ENCODE peak calls at places on chromosomes 12 and 14, in eight cellular contexts. Q is PC-3, T is right atrium auricular region, A is right cardiac atrium, R is PC-9, G is upper lobe of left lung, N is transverse colon, C is iPS DF 6.9. F is an unnamed sample.

GRCh38 chr12:92365333-92365732 is 219.7 kb upstream of the BTG1 start:
- DNase-seq in C (no peak), Q (no peak), N (no peak), R (no peak), T (no peak), G (no peak), A (no peak), F (no peak)

GRCh38 chr14:103094406-103095209 is at the start of gene EXOC3L4:
- DNase-seq in T (no peak), N (peak), G (no peak), Q (no peak), C (no peak), A (peak), R (no peak), F (peak)

GRCh38 chr14:104510216-104510615 is 69.3 kb upstream of the C14orf180 start:
- DNase-seq in T (no peak), A (no peak), G (no peak), Q (no peak), C (no peak), R (no peak), N (no peak), F (no peak)

GRCh38 chr12:64673490-64674169 is 63.3 kb downstream of the RASSF3 start:
- DNase-seq in C (no peak), Q (no peak), R (no peak), G (no peak), A (no peak), N (no peak), T (no peak), F (no peak)

GRCh38 chr14:77062261-77062660 is 33.8 kb upstream of the IRF2BPL start:
- DNase-seq in C (no peak), Q (no peak), N (no peak), A (no peak), T (no peak), G (no peak), R (no peak), F (no peak)

GRCh38 chr12:43653917-43654316 is 101.9 kb upstream of the ADAMTS20 start:
- DNase-seq in C (no peak), G (no peak), T (no peak), R (no peak), A (no peak), Q (no peak), N (no peak), F (no peak)

GRCh38 chr12:25985296-25985992 is 27.0 kb downstream of the RASSF8 start:
- DNase-seq in R (no peak), T (no peak), G (no peak), Q (no peak), C (no peak), N (no peak), A (no peak), F (no peak)

GRCh38 chr14:69658664-69659261 is 47.4 kb downstream of the SUSD6 start:
- DNase-seq in A (no peak), R (peak), N (no peak), G (no peak), C (no peak), T (no peak), Q (peak), F (peak)

GRCh38 chr12:76049575-76050251 is 18.1 kb upstream of the PHLDA1 start:
- DNase-seq in Q (no peak), G (no peak), C (no peak), R (no peak), N (no peak), A (no peak), T (no peak), F (no peak)

GRCh38 chr14:64878775-64879634 is 702 bp downstream of the SPTB start:
- DNase-seq in Q (no peak), G (no peak), T (no peak), C (no peak), N (peak), A (peak), R (no peak), F (no peak)

GRCh38 chr12:94867066-94867855 is 136.2 kb downstream of the NDUFA12 start:
- DNase-seq in R (no peak), G (no peak), A (no peak), N (no peak), C (no peak), T (no peak), Q (no peak), F (no peak)

GRCh38 chr12:51904951-51905471 is 2.3 kb upstream of the ACVRL1 start:
- DNase-seq in Q (no peak), N (peak), C (no peak), A (peak), T (no peak), R (no peak), G (no peak), F (no peak)

GRCh38 chr12:100128509-100128908 is 14.2 kb downstream of the BLTP3B start:
- DNase-seq in G (peak), T (no peak), C (no peak), R (no peak), N (peak), A (no peak), Q (peak), F (peak)

GRCh38 chr12:75981773-75982564 is 49.6 kb downstream of the PHLDA1 start:
- DNase-seq in G (no peak), R (no peak), T (no peak), N (no peak), Q (no peak), A (no peak), C (no peak), F (no peak)

GRCh38 chr14:65079201-65079600 is 23.1 kb downstream of the MAX start:
- DNase-seq in T (no peak), N (no peak), Q (no peak), G (no peak), R (no peak), A (no peak), C (no peak), F (no peak)

GRCh38 chr14:36428350-36428749 is 91.7 kb downstream of the NKX2-1 start:
- DNase-seq in C (no peak), A (no peak), T (no peak), N (no peak), Q (no peak), R (no peak), G (no peak), F (no peak)

GRCh38 chr12:26203167-26203566 is 7.8 kb downstream of the SSPN start:
- DNase-seq in C (no peak), T (no peak), A (no peak), Q (no peak), G (no peak), N (no peak), R (no peak), F (no peak)

GRCh38 chr12:49188205-49188915 is 520 bp downstream of the TUBA1A start:
- DNase-seq in G (peak), C (peak), N (peak), T (peak), Q (peak), R (peak), A (peak), F (peak)

GRCh38 chr14:21069388-21070082 is 569 bp upstream of the ARHGEF40 start:
- DNase-seq in N (no peak), Q (no peak), R (no peak), G (no peak), A (peak), T (no peak), C (no peak), F (no peak)

GRCh38 chr14:68807987-68808386 is 15.1 kb upstream of the ZFP36L1 start:
- DNase-seq in R (no peak), G (no peak), T (peak), A (no peak), C (no peak), N (no peak), Q (no peak), F (no peak)

GRCh38 chr14:100770605-100771120 is 44.0 kb downstream of the DLK1 start:
- DNase-seq in G (no peak), N (no peak), R (no peak), A (no peak), Q (no peak), C (no peak), T (no peak), F (no peak)

GRCh38 chr14:77347746-77348145 is 26.9 kb downstream of the GSTZ1 start:
- DNase-seq in T (no peak), Q (no peak), N (no peak), G (no peak), C (no peak), A (no peak), R (no peak), F (no peak)

GRCh38 chr12:89551747-89552146 is 25.9 kb upstream of the POC1B start:
- DNase-seq in A (no peak), C (no peak), Q (no peak), R (no peak), G (no peak), N (no peak), T (no peak), F (no peak)

GRCh38 chr14:86388216-86388615 is 858.3 kb downstream of the FLRT2 start:
- DNase-seq in G (no peak), T (no peak), Q (no peak), A (no peak), R (no peak), N (no peak), C (no peak), F (no peak)

GRCh38 chr12:52655251-52655650 is 3.2 kb upstream of the KRT2 start:
- DNase-seq in N (no peak), A (no peak), Q (peak), C (no peak), T (peak), R (no peak), G (no peak), F (no peak)

GRCh38 chr12:47225356-47225755 is 145.6 kb upstream of the AMIGO2 start:
- DNase-seq in G (no peak), T (no peak), A (no peak), N (no peak), R (no peak), Q (no peak), C (no peak), F (no peak)

GRCh38 chr12:59787610-59788009 is 191.8 kb downstream of the SLC16A7 start:
- DNase-seq in R (no peak), A (no peak), N (no peak), C (no peak), Q (no peak), G (no peak), T (no peak), F (no peak)

GRCh38 chr12:63164911-63165310 is 13.9 kb upstream of the AVPR1A start:
- DNase-seq in R (no peak), T (no peak), C (no peak), Q (no peak), G (no peak), A (no peak), N (no peak), F (no peak)

GRCh38 chr12:31225656-31226535 is 100.1 kb downstream of the SINHCAF start:
- DNase-seq in C (no peak), Q (no peak), R (no peak), T (no peak), A (peak), N (no peak), G (no peak), F (no peak)

GRCh38 chr14:95577875-95578274 is 43.0 kb downstream of the GLRX5 start:
- DNase-seq in Q (no peak), T (no peak), R (no peak), N (no peak), C (no peak), A (no peak), G (no peak), F (no peak)

GRCh38 chr12:119949145-119949544 is 39.9 kb upstream of the BICDL1 start:
- DNase-seq in N (no peak), R (no peak), C (no peak), Q (no peak), T (no peak), A (no peak), G (peak), F (no peak)

GRCh38 chr12:71746983-71747611 is 7.6 kb upstream of the RAB21 start:
- DNase-seq in N (peak), R (peak), C (peak), A (no peak), T (no peak), G (peak), Q (peak), F (peak)

GRCh38 chr14:55336691-55337090 is 65.5 kb downstream of the FBXO34 start:
- DNase-seq in T (no peak), C (no peak), A (no peak), G (no peak), N (no peak), R (no peak), Q (no peak), F (no peak)

GRCh38 chr12:30863839-30864238 is 62.7 kb upstream of the TSPAN11 start:
- DNase-seq in Q (no peak), N (no peak), T (peak), R (peak), A (no peak), G (no peak), C (no peak), F (no peak)

GRCh38 chr12:114213055-114213561 is 192.8 kb downstream of the TBX5 start:
- DNase-seq in C (no peak), Q (peak), R (no peak), A (no peak), G (no peak), T (no peak), N (no peak), F (no peak)

GRCh38 chr14:73795974-73796373 is 55.7 kb upstream of the PTGR2 start:
- DNase-seq in Q (peak), T (no peak), G (no peak), R (peak), C (no peak), N (peak), A (no peak), F (peak)

GRCh38 chr12:78585132-78585531 is 279.4 kb upstream of the SYT1 start:
- DNase-seq in G (no peak), T (no peak), A (no peak), C (no peak), R (no peak), N (no peak), Q (no peak), F (no peak)

GRCh38 chr12:16458521-16459078 is 111.2 kb downstream of the MGST1 start:
- DNase-seq in T (no peak), N (no peak), C (no peak), Q (no peak), A (no peak), G (no peak), R (no peak), F (no peak)

GRCh38 chr12:108689314-108690190 is 41.8 kb downstream of the CORO1C start:
- DNase-seq in N (peak), A (no peak), R (no peak), C (no peak), T (no peak), Q (no peak), G (peak), F (no peak)

GRCh38 chr12:108690191-108690518 is 41.2 kb downstream of the CORO1C start:
- DNase-seq in Q (no peak), R (no peak), G (no peak), C (no peak), A (no peak), T (no peak), N (no peak), F (no peak)

GRCh38 chr12:108683906-108684556 is 47.3 kb downstream of the CORO1C start:
- DNase-seq in C (no peak), Q (no peak), N (no peak), T (no peak), G (no peak), R (no peak), A (no peak), F (no peak)

GRCh38 chr12:108685469-108686247 is 45.7 kb downstream of the CORO1C start:
- DNase-seq in A (no peak), T (no peak), G (no peak), R (no peak), N (no peak), Q (no peak), C (no peak), F (no peak)

DNA sequence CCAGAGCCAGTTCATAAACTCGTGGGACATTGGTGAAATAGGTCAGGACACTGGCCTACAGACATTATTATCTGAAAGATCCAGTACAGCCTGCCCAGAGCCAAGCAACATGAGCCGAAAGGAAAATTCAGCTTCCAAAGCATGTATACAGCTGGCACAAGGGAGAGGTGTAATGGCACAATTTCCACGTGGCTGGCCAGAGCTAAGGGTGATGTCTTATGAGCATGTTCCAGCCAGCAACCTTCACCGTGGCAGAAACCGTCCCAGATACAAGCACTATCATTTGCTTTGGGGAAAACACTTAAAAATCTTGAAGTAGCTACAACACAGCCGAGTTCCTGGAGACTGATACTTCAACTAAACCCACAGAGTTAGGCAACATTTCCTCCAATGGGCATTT is 44.6 kb downstream of the CORO1C start:
- DNase-seq in C (no peak), Q (no peak), A (peak), T (no peak), G (peak), N (no peak), R (no peak), F (no peak)
- H3K27ac ChIP-seq in C (no peak), Q (no peak), A (peak), T (peak), G (peak), N (peak), R (no peak), F (peak)

DNA sequence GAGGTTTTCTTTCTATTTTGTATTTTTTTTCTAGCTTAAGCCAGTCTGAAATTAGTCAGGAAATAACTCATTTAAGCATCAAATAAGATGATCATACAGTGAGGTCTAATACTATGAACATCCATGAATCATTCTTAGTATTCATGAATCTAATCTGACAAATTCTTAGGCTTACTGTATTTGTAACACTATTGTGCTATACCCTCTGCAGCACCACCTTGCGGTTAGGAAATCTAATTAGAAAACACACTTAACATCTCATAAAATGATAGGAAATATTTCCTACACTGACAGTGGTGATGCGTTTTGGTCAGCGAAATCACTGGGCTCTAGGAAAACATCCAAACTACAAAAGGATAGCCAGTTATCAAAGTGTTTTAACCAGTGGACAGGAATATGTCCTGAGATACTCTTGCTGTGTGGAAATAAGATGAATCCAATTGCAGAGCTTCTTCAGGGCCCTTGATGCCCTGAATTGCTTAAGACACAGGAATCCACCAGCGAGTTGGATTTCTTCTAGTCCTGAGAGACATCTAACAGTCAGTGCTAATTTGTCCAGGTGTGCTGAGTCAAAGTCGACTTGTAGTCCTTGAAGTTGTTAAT is 109.3 kb upstream of the MYF6 start:
- DNase-seq in Q (peak), A (no peak), T (no peak), R (no peak), C (no peak), G (no peak), N (no peak), F (peak)
- H3K27ac ChIP-seq in Q (no peak), A (no peak), T (no peak), R (no peak), C (no peak), G (no peak), N (no peak), F (no peak)

DNA sequence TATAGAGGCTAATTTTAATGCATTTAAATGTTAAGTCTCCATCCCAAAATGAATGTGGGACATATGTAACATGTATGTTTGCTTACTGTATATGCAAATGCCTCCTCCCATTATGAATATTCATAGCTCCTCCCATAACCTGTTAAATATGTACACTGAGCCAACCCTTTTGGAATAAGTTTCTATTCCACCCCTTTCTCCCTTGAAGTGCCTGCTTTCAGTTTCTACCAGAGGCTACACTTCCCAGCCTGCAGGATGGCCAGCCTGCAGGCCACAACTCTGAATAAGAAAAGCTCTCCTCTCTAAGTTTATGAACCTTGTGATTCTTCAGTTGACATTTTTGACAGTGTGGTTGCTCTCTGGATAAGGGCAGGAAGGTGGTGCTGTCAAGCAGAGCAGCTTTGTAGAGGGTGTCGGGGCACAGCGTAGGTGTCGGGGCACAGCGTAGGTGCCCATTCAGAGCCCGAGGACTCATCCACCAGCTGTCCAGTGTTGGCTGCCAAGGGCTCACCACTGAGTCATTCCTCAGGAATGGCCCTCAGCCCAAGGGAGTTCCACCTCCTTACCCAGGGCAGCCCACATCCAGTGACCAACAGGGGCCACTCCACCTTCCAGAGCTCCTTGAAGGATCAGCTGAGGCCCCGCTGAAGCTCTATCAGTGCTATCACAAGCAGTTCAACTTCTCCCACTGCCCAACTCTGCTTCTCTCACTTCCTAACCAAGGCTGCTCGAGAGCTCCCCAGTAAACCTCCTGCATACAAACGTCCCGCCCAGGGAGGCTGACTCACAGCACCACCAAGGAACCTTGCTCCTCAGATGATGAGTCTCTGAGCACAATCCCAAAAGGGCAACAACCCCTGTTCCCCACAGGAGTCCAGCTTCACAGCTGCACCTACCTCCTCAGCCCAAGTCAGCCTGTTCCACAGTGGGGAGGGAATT is 31.4 kb downstream of the VWF start:
- DNase-seq in G (peak), C (no peak), T (no peak), A (no peak), N (peak), Q (peak), R (peak), F (peak)
- H3K27ac ChIP-seq in G (peak), C (no peak), T (peak), A (peak), N (peak), Q (peak), R (peak), F (peak)

GRCh38 chr14:22842211-22843122 is 6.1 kb downstream of the MMP14 start:
- DNase-seq in N (no peak), R (no peak), C (no peak), G (no peak), A (no peak), Q (no peak), T (no peak), F (no peak)
- H3K27ac ChIP-seq in N (no peak), R (no peak), C (no peak), G (peak), A (no peak), Q (no peak), T (no peak), F (peak)

DNA sequence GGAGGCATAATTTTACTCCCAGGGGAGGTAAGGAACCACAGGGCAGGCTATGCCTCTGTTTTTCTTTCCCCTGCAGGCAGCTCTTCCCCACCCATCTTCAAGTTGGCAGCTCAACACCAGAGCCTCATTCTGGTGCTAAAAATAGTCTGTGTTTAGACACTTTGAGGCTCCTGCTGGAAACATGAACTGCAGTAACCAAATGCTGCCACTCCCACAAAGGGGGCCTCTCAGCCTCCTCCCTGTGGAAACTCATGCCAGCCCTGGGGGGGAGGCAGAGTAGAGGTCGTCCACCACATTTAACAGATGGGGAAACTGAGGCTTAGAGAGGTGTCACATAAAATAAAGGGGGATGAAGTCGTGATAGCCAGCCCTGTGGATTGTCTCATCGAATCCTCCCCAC is 61.4 kb downstream of the WSCD2 start:
- DNase-seq in C (no peak), T (no peak), G (no peak), N (no peak), R (no peak), Q (no peak), A (no peak), F (no peak)
- H3K27ac ChIP-seq in C (no peak), T (no peak), G (no peak), N (no peak), R (no peak), Q (no peak), A (peak), F (no peak)